ENCODE peak calls at places on chromosomes 12 and 14, in four cellular contexts. L is GF-D8, S is NCI-H748 treated with DMSO at 0.1 percent for 48 hours, M is GDM1. N is an unnamed sample.
A peak's percentile ranks its signal among the peaks of the same experiment; 100 is the strongest.

GRCh38 chr14:61322011-61322798 is 826 bp downstream of the PRKCH start:
- DNase-seq in L (no peak), S (peak; percentile 31), M (no peak), N (no peak)

GRCh38 chr14:93073833-93074769 is 41.6 kb downstream of the ITPK1 start:
- DNase-seq in L (peak; percentile 61), S (no peak), M (peak; percentile 74), N (peak; percentile 97)

GRCh38 chr14:95516554-95517209 is at the start of gene SYNE3:
- DNase-seq in L (no peak), S (peak; percentile 9), M (peak; percentile 40), N (no peak)

GRCh38 chr12:132337557-132337956 is 8.2 kb upstream of the GALNT9 start:
- DNase-seq in L (no peak), S (no peak), M (no peak), N (no peak)

GRCh38 chr14:43877351-43877900 is 629.7 kb downstream of the FSCB start:
- DNase-seq in L (no peak), S (peak; percentile 78), M (no peak), N (no peak)

GRCh38 chr14:49853572-49854375 is 1.2 kb upstream of the NEMF start:
- DNase-seq in L (no peak), S (peak; percentile 39), M (peak; percentile 73), N (peak; percentile 97)

GRCh38 chr14:35399083-35399807 is 5.3 kb downstream of the NFKBIA start:
- DNase-seq in L (no peak), S (no peak), M (no peak), N (no peak)

GRCh38 chr14:23316300-23316699 is 5.0 kb upstream of the PABPN1 start:
- DNase-seq in L (no peak), S (no peak), M (no peak), N (no peak)

GRCh38 chr14:72605096-72605920 is 288.6 kb downstream of the DPF3 start:
- DNase-seq in L (no peak), S (no peak), M (no peak), N (no peak)

GRCh38 chr12:80157640-80158039 is 58.3 kb downstream of the OTOGL start:
- DNase-seq in L (no peak), S (no peak), M (no peak), N (no peak)

GRCh38 chr12:93144109-93144508 is 215.0 kb upstream of the EEA1 start:
- DNase-seq in L (no peak), S (no peak), M (no peak), N (no peak)

GRCh38 chr14:22847661-22848341 is 11.4 kb downstream of the MMP14 start:
- DNase-seq in L (no peak), S (no peak), M (no peak), N (no peak)